ENCODE peak calls at places on chromosomes 12 and 14, in nine cellular contexts. D, O, G, T, J, R, C, S and F are unnamed samples.

GRCh38 chr12:130226771-130227170 is 64.5 kb downstream of the FZD10 start:
- DNase-seq in D (no peak), O (no peak), G (no peak), T (no peak), J (no peak), R (no peak), C (no peak), S (no peak), F (no peak)

GRCh38 chr12:64029013-64029857 is 184.7 kb downstream of the SRGAP1 start:
- DNase-seq in D (no peak), O (peak), G (no peak), T (no peak), J (no peak), R (no peak), C (no peak), S (no peak), F (no peak)

GRCh38 chr12:113575386-113575785 is 103.7 kb upstream of the LHX5 start:
- DNase-seq in D (no peak), O (no peak), G (no peak), T (no peak), J (no peak), R (no peak), C (no peak), S (no peak), F (no peak)

GRCh38 chr12:103978384-103978982 is 12.8 kb downstream of the TDG start:
- DNase-seq in D (no peak), O (no peak), G (no peak), T (no peak), J (no peak), R (no peak), C (no peak), S (no peak), F (no peak)

GRCh38 chr14:90554341-90554740 is 157.5 kb downstream of the CALM1 start:
- DNase-seq in D (no peak), O (peak), G (no peak), T (no peak), J (no peak), R (no peak), C (no peak), S (no peak), F (no peak)

GRCh38 chr14:26255213-26255612 is 342.6 kb downstream of the NOVA1 start:
- DNase-seq in D (peak), O (no peak), G (no peak), T (no peak), J (no peak), R (peak), C (no peak), S (no peak), F (no peak)

GRCh38 chr12:51846911-51847829 is 1.3 kb downstream of the FIGNL2 start:
- DNase-seq in D (no peak), O (no peak), G (no peak), T (peak), J (no peak), R (no peak), C (no peak), S (no peak), F (no peak)

GRCh38 chr12:40336573-40337199 is 111.9 kb downstream of the LRRK2 start:
- DNase-seq in D (no peak), O (no peak), G (no peak), T (no peak), J (no peak), R (peak), C (no peak), S (no peak), F (no peak)

GRCh38 chr12:53867216-53868012 is 71.2 kb upstream of the HOXC13 start:
- DNase-seq in D (no peak), O (no peak), G (no peak), T (peak), J (no peak), R (peak), C (no peak), S (no peak), F (no peak)

GRCh38 chr12:60398547-60398946 is 802.7 kb downstream of the SLC16A7 start:
- DNase-seq in D (peak), O (no peak), G (no peak), T (no peak), J (no peak), R (no peak), C (no peak), S (no peak), F (no peak)

GRCh38 chr14:22226381-22226780 is 362.6 kb downstream of the DAD1 start:
- DNase-seq in D (no peak), O (no peak), G (no peak), T (no peak), J (no peak), R (peak), C (no peak), S (no peak), F (no peak)

GRCh38 chr14:49526101-49526500 is 60.1 kb downstream of the RPS29 start:
- DNase-seq in D (no peak), O (no peak), G (no peak), T (no peak), J (no peak), R (no peak), C (no peak), S (no peak), F (no peak)

GRCh38 chr12:22860926-22861325 is 236.0 kb downstream of the ETNK1 start:
- DNase-seq in D (no peak), O (no peak), G (no peak), T (no peak), J (no peak), R (no peak), C (no peak), S (no peak), F (no peak)

GRCh38 chr14:93804654-93805053 is 16.4 kb upstream of the PRIMA1 start:
- DNase-seq in D (no peak), O (no peak), G (no peak), T (peak), J (no peak), R (no peak), C (no peak), S (no peak), F (no peak)

GRCh38 chr12:132302466-132303358 is 26.7 kb downstream of the GALNT9 start:
- DNase-seq in D (no peak), O (peak), G (no peak), T (no peak), J (no peak), R (no peak), C (no peak), S (no peak), F (no peak)

GRCh38 chr12:81450920-81451739 is 308.0 kb downstream of the PPFIA2 start:
- DNase-seq in D (peak), O (no peak), G (peak), T (peak), J (peak), R (peak), C (no peak), S (no peak), F (peak)